ENCODE peak calls at places on chromosome 4, in ten cellular contexts. Z is stomach, C is GM12878, R is esophagus muscularis mucosa, N is upper lobe of left lung, E is SK-N-SH, O is transverse colon, I is H1, P is sigmoid colon, B is K562. G is an unnamed sample.

GRCh38 chr4:39043697-39044363 is 11.6 kb upstream of the TMEM156 start:
- DNase-seq in Z (no peak), C (peak), R (no peak), N (no peak), E (peak), O (no peak), I (no peak), P (no peak), B (no peak), G (no peak)

GRCh38 chr4:97987019-97987648 is 156.1 kb downstream of the STPG2 start:
- DNase-seq in Z (no peak), C (no peak), R (no peak), N (no peak), E (peak), O (no peak), I (no peak), P (no peak), B (no peak), G (no peak)

GRCh38 chr4:152029631-152030030 is 268.8 kb upstream of the GATB start:
- DNase-seq in Z (no peak), C (no peak), R (no peak), N (no peak), E (no peak), O (no peak), I (no peak), P (no peak), B (no peak), G (no peak)

GRCh38 chr4:25859429-25860148 is 3.2 kb downstream of the SEL1L3 start:
- DNase-seq in Z (no peak), C (no peak), R (no peak), N (no peak), E (peak), O (no peak), I (no peak), P (no peak), B (no peak), G (no peak)

GRCh38 chr4:66613591-66613990 is 931.7 kb downstream of the CENPC start:
- DNase-seq in Z (no peak), C (no peak), R (no peak), N (no peak), E (no peak), O (no peak), I (no peak), P (no peak), B (no peak), G (no peak)

GRCh38 chr4:112029642-112030235 is 115.5 kb upstream of the FAM241A start:
- DNase-seq in Z (no peak), C (no peak), R (no peak), N (no peak), E (no peak), O (no peak), I (no peak), P (no peak), B (no peak), G (no peak)

GRCh38 chr4:139957986-139958737 is 195.8 kb downstream of the MAML3 start:
- DNase-seq in Z (no peak), C (no peak), R (no peak), N (no peak), E (no peak), O (no peak), I (no peak), P (no peak), B (no peak), G (no peak)

GRCh38 chr4:145861331-145862318 is 77.0 kb downstream of the ZNF827 start:
- DNase-seq in Z (peak), C (no peak), R (no peak), N (no peak), E (no peak), O (no peak), I (no peak), P (no peak), B (no peak), G (no peak)

GRCh38 chr4:25253072-25253447 is 19.2 kb downstream of the PI4K2B start:
- DNase-seq in Z (no peak), C (no peak), R (no peak), N (no peak), E (no peak), O (no peak), I (no peak), P (no peak), B (no peak), G (no peak)

GRCh38 chr4:153465583-153465921 is 608 bp upstream of the TMEM131L start:
- DNase-seq in Z (peak), C (no peak), R (peak), N (peak), E (peak), O (peak), I (peak), P (peak), B (peak), G (no peak)

GRCh38 chr4:61200195-61200990 is at the start of gene ADGRL3:
- DNase-seq in Z (no peak), C (no peak), R (no peak), N (peak), E (peak), O (no peak), I (peak), P (peak), B (peak), G (no peak)

GRCh38 chr4:161696957-161697356 is 466.8 kb downstream of the FSTL5 start:
- DNase-seq in Z (no peak), C (no peak), R (no peak), N (no peak), E (no peak), O (no peak), I (no peak), P (no peak), B (no peak), G (no peak)

GRCh38 chr4:164700471-164700870 is 53.5 kb upstream of the SMIM31 start:
- DNase-seq in Z (no peak), C (no peak), R (no peak), N (no peak), E (peak), O (no peak), I (peak), P (no peak), B (peak), G (no peak)

GRCh38 chr4:57078685-57079521 is 31.3 kb downstream of the IGFBP7 start:
- DNase-seq in Z (no peak), C (no peak), R (no peak), N (no peak), E (no peak), O (no peak), I (no peak), P (no peak), B (no peak), G (no peak)
- TF ChIP-seq EP300 in Z (no peak), C (no peak), R (no peak), N (no peak), E (no peak), O (no peak), I (no peak), P (no peak), B (no peak), G (no peak)

GRCh38 chr4:3045500-3045850 is 28.9 kb downstream of the HTT-AS start:
- DNase-seq in Z (peak), C (no peak), R (no peak), N (no peak), E (no peak), O (peak), I (no peak), P (peak), B (peak), G (no peak)
- TF ChIP-seq POLR2AphosphoS5 in Z (no peak), C (peak), R (peak), N (peak), E (no peak), O (no peak), I (no peak), P (no peak), B (no peak), G (no peak)

DNA sequence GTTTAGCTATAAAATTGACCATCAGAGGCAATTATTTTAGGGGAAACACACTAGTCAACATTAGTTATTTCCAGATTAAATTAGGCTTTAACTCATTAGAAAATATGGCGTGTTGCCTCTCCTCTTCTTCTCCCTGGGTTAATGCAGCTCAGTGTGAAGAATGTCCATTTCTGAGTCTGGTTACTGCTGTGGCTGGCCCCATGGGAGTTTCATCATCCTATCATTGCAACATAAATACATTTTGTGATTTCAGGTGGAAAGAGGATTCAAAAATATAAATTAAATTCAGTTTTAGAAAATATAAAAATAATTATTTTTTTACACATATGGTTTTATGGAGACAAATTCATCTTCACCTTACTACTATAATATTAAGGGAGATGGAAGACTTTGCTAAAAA is 288.5 kb upstream of the ARSJ start:
- DNase-seq in Z (no peak), C (no peak), R (no peak), N (no peak), E (no peak), O (no peak), I (no peak), P (no peak), B (no peak), G (no peak)
- TF ChIP-seq EP300 in Z (no peak), C (no peak), R (no peak), N (no peak), E (no peak), O (no peak), I (no peak), P (no peak), B (no peak), G (no peak)

GRCh38 chr4:6720202-6720699 is 4.3 kb downstream of the BLOC1S4 start:
- DNase-seq in Z (peak), C (no peak), R (no peak), N (peak), E (peak), O (peak), I (peak), P (peak), B (peak), G (peak)
- TF ChIP-seq POLR2AphosphoS5 in Z (peak), C (no peak), R (peak), N (no peak), E (no peak), O (no peak), I (no peak), P (no peak), B (no peak), G (no peak)

GRCh38 chr4:8346838-8347605 is 77.5 kb downstream of the HTRA3 start:
- DNase-seq in Z (peak), C (no peak), R (no peak), N (no peak), E (peak), O (peak), I (no peak), P (peak), B (no peak), G (peak)

GRCh38 chr4:8343967-8344331 is 74.4 kb downstream of the HTRA3 start:
- DNase-seq in Z (peak), C (no peak), R (no peak), N (no peak), E (no peak), O (no peak), I (no peak), P (no peak), B (no peak), G (no peak)

GRCh38 chr4:8345946-8346814 is 76.6 kb downstream of the HTRA3 start:
- DNase-seq in Z (peak), C (no peak), R (no peak), N (peak), E (no peak), O (no peak), I (no peak), P (peak), B (no peak), G (peak)

GRCh38 chr4:8344387-8344786 is 74.8 kb downstream of the HTRA3 start:
- DNase-seq in Z (peak), C (no peak), R (no peak), N (no peak), E (no peak), O (no peak), I (no peak), P (no peak), B (no peak), G (peak)

DNA sequence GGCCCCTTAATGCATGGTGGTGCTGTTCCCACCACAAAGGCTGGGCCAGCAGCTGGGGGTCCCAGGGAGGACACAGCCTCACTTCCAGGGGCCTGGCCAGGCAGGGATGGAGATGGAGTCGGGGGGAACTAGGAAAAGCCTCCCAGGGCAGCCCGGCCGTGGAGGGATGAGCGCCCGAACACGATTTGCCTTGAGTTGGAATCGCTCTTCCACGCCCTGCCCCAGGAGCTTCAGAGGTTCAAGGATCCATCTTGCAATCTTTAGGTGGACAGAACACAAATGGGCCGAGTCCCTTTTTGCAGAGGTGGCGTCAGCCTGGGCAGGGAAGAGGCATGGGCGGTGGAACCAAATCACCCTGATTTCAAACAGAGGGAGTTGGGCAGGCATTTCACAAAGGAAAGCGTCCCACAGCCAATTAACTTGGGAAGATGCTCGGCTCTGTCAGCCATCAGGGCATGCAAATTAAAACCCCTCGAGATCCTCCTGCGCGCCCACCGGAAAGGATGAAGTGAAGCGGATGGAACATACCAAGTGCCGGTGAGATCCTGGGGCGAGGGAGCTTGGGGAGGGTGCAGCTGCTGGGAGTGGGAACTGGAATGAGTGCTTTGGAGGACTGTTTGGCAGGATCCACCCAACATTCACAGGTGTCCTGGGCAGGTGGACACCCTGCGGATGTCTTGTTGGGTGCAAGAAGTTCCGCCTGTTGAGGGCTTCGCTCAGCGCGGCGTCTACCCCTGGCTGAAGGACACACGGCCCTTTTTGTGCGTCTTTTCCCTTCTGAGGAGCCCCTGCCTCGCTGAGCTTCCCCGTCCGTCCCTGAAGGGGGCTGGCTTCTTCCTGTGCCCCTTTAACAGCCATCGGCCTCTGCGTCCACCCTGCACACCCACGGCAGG is 75.7 kb downstream of the HTRA3 start:
- DNase-seq in Z (peak), C (no peak), R (no peak), N (no peak), E (no peak), O (no peak), I (no peak), P (no peak), B (no peak), G (peak)
- TF ChIP-seq EP300 in Z (no peak), C (no peak), R (no peak), N (no peak), E (no peak), O (no peak), I (no peak), P (no peak), B (no peak), G (no peak)

DNA sequence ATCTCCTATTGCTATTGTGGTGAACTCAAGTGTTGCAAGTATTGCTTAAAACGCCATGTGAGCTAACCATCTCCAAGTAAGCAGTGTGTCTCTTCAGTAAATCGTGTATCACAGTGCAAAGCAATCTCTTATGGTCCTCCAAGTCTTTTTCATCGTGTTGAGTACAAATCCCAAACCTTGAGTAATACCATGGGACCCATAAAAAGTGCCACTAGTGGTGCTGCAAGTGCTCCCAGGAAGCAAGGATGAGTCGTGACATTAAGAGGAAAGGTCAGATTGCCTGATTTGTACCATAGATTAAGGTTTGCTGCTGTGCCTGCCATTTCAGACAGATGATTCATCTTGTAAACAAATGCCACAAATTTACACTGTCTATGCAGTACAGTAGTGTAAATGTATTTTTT is 66.9 kb upstream of the BMPR1B start:
- DNase-seq in Z (no peak), C (no peak), R (no peak), N (no peak), E (no peak), O (no peak), I (no peak), P (no peak), B (no peak), G (no peak)
- TF ChIP-seq POLR2AphosphoS5 in Z (no peak), C (no peak), R (no peak), N (no peak), E (no peak), O (no peak), I (no peak), P (no peak), B (no peak), G (no peak)

DNA sequence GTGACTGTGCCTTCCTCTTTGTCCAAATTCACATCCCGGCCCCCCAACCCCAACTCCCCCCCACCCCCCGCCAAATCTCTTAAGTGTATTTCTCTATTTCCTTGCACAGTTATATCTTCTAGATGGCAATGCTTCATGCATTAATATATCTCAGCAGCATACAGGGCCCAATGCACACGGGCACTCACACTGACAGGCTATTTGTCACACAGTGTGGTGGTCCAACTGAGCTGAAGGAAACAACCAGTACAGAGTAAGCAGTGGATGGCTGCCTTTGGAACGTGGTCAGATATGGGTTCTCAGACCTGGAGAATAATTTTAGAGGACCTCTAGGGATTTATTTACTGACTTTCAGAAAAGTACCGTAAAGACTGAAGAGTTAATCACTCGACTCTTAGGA is 684 bp downstream of the EXOC1 start:
- DNase-seq in Z (no peak), C (no peak), R (no peak), N (no peak), E (peak), O (no peak), I (no peak), P (no peak), B (no peak), G (no peak)
- TF ChIP-seq EP300 in Z (no peak), C (no peak), R (no peak), N (no peak), E (no peak), O (no peak), I (no peak), P (no peak), B (no peak), G (no peak)

GRCh38 chr4:170750519-170750918 is 660.8 kb upstream of the AADAT start:
- DNase-seq in Z (no peak), C (no peak), R (no peak), N (no peak), E (peak), O (no peak), I (no peak), P (no peak), B (no peak), G (no peak)
- TF ChIP-seq POLR2AphosphoS5 in Z (no peak), C (no peak), R (no peak), N (no peak), E (no peak), O (no peak), I (no peak), P (no peak), B (no peak), G (no peak)

GRCh38 chr4:186942745-186943606 is 219.3 kb upstream of the FAT1 start:
- DNase-seq in Z (no peak), C (no peak), R (no peak), N (no peak), E (peak), O (no peak), I (no peak), P (peak), B (no peak), G (no peak)
- TF ChIP-seq EP300 in Z (no peak), C (no peak), R (no peak), N (no peak), E (no peak), O (no peak), I (no peak), P (no peak), B (no peak), G (no peak)